ENCODE peak calls at places on chromosome 18, in seven cellular contexts. D is HCT116, B is vagina, P is A549, H is ovary, F is IMR-90, L is stomach. N is an unnamed sample.

GRCh38 chr18:79242246-79242645 is 153.5 kb upstream of the NFATC1 start:
- DNase-seq in B (no peak), L (no peak), P (no peak), F (peak; percentile 4), D (no peak), H (no peak), N (no peak)

GRCh38 chr18:10304853-10305252 is 149.6 kb upstream of the APCDD1 start:
- DNase-seq in P (no peak), B (no peak), F (peak; percentile 79), D (no peak), L (no peak), H (no peak), N (no peak)

GRCh38 chr18:9627642-9628041 is 13.3 kb upstream of the PPP4R1 start:
- DNase-seq in F (peak; percentile 65), L (no peak), D (no peak), H (no peak), B (no peak), P (no peak), N (no peak)

GRCh38 chr18:56645415-56646016 is 5.6 kb upstream of the WDR7 start:
- DNase-seq in F (no peak), H (no peak), P (peak; percentile 9), B (no peak), L (no peak), D (peak; percentile 26), N (peak; percentile 62)

GRCh38 chr18:41767960-41768359 is 187.1 kb upstream of the PIK3C3 start:
- DNase-seq in D (no peak), P (peak; percentile 5), H (no peak), B (no peak), L (no peak), F (peak; percentile 48), N (peak; percentile 2)

GRCh38 chr18:37316468-37316867 is 249.1 kb downstream of the CELF4 start:
- DNase-seq in F (no peak), D (no peak), L (no peak), P (no peak), H (no peak), B (no peak), N (no peak)

GRCh38 chr18:50009772-50010171 is 185.2 kb downstream of the MYO5B start:
- DNase-seq in B (no peak), P (peak; percentile 37), H (no peak), D (peak; percentile 52), F (peak; percentile 5), L (peak; percentile 65), N (peak; percentile 66)

GRCh38 chr18:11005528-11005927 is 143.8 kb downstream of the PIEZO2 start:
- DNase-seq in H (peak; percentile 57), D (no peak), F (peak; percentile 99), P (peak; percentile 36), B (no peak), L (peak; percentile 65), N (no peak)

GRCh38 chr18:56382541-56382940 is 255.9 kb downstream of the TXNL1 start:
- DNase-seq in B (no peak), H (no peak), P (no peak), F (no peak), D (no peak), L (no peak), N (no peak)

GRCh38 chr18:75269140-75269676 is 58.6 kb downstream of the TSHZ1 start:
- DNase-seq in B (no peak), F (no peak), L (no peak), H (no peak), D (no peak), P (no peak), N (no peak)

GRCh38 chr18:50981381-50981780 is 13.5 kb downstream of the ELAC1 start:
- DNase-seq in D (no peak), P (no peak), L (no peak), H (no peak), B (no peak), F (no peak), N (no peak)

GRCh38 chr18:59729781-59730180 is 32.6 kb upstream of the CCBE1 start:
- DNase-seq in H (no peak), B (no peak), D (no peak), P (peak; percentile 43), F (no peak), L (no peak), N (no peak)

GRCh38 chr18:31943895-31944816 is 1.2 kb upstream of the TRAPPC8 start:
- DNase-seq in F (no peak), P (no peak), L (no peak), H (no peak), B (no peak), D (no peak), N (peak; percentile 45)

GRCh38 chr18:74268933-74269620 is 22.7 kb downstream of the CYB5A start:
- DNase-seq in F (no peak), P (no peak), B (no peak), L (no peak), D (no peak), H (no peak), N (no peak)

GRCh38 chr18:62279561-62279960 is 45.5 kb upstream of the TNFRSF11A start:
- DNase-seq in H (no peak), B (no peak), D (no peak), L (no peak), P (no peak), F (no peak), N (no peak)

GRCh38 chr18:64082054-64082453 is 66.8 kb downstream of the LINC00305 start:
- DNase-seq in H (no peak), B (no peak), F (no peak), L (no peak), D (no peak), P (no peak), N (no peak)

GRCh38 chr18:56161604-56162003 is 476.8 kb downstream of the TXNL1 start:
- DNase-seq in H (no peak), L (no peak), P (no peak), B (no peak), F (no peak), D (no peak), N (no peak)

GRCh38 chr18:58223717-58224424 is 179.8 kb downstream of the NEDD4L start:
- DNase-seq in D (peak; percentile 76), P (peak; percentile 86), L (peak; percentile 85), F (peak; percentile 96), H (no peak), B (no peak), N (peak; percentile 59)

GRCh38 chr18:58218111-58218510 is 174.1 kb downstream of the NEDD4L start:
- DNase-seq in B (no peak), D (no peak), L (no peak), F (peak; percentile 30), P (peak; percentile 42), H (no peak), N (no peak)

GRCh38 chr18:58222439-58223125 is 178.6 kb downstream of the NEDD4L start:
- DNase-seq in D (no peak), F (peak; percentile 33), L (no peak), H (no peak), B (no peak), P (no peak), N (no peak)

GRCh38 chr18:58224425-58224750 is 180.4 kb downstream of the NEDD4L start:
- DNase-seq in F (no peak), B (no peak), L (no peak), H (no peak), P (no peak), D (no peak), N (no peak)

DNA sequence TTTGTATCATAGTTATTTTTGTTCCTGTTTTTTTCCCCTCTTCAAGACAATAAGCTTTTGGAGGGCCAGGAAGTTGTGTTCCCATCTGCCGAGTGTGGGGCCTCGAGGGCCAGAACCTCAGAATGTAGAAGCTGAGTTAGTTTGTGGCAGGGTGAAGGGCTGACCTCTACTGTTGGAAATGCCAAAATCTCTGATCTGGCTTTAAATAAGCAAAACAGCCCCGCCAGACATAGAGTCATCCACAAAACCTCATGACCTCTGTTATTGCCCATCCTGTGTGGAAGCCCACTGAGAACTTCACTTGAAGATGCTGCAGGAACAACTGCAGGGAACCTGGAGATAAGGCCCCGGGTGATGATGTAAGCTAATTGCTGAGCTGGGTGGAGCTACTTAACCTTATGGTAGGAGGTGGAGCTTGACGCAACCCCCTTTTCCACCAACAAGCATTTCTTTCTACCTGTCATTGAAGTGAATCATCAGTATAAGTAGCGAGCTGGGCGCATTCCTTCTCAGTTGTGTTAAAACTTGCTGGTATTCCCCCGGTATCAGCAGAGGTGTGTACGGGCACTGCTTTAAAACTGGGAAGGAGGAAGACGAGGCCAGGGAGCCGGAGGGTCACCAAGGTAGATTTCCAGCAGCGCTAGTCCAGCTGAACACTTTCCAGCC is 177.2 kb downstream of the NEDD4L start:
- DNase-seq in F (peak; percentile 53), B (no peak), P (peak; percentile 86), L (peak; percentile 84), D (peak; percentile 90), H (no peak), N (peak; percentile 76)
- TF ChIP-seq POLR2A in F (no peak), B (no peak), P (no peak), L (peak; percentile 84), D (peak; percentile 36), H (no peak), N (no peak)

DNA sequence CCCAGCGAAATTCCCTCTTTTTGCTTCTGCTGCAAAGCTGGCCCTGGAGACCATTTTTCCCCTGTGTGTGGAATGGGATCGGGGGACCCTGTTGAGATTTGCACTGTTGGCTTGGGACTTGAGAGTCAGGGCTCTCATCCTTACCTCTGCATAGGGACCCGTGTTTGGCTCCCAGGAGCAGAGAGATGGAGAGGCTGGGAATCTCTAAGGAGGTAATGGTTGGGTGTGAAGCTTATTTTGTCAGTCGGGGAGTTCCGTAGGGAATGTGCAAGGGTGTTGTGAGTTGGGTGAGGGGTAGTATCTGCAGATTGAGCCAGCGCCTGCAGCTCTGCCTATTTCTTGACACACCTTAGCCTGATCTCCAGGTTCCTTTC is 4.5 kb downstream of the GATA6 start:
- DNase-seq in B (no peak), L (no peak), D (no peak), P (no peak), F (no peak), H (peak; percentile 26), N (no peak)
- TF ChIP-seq POLR2A in B (no peak), L (no peak), D (no peak), P (no peak), F (no peak), H (no peak), N (no peak)

DNA sequence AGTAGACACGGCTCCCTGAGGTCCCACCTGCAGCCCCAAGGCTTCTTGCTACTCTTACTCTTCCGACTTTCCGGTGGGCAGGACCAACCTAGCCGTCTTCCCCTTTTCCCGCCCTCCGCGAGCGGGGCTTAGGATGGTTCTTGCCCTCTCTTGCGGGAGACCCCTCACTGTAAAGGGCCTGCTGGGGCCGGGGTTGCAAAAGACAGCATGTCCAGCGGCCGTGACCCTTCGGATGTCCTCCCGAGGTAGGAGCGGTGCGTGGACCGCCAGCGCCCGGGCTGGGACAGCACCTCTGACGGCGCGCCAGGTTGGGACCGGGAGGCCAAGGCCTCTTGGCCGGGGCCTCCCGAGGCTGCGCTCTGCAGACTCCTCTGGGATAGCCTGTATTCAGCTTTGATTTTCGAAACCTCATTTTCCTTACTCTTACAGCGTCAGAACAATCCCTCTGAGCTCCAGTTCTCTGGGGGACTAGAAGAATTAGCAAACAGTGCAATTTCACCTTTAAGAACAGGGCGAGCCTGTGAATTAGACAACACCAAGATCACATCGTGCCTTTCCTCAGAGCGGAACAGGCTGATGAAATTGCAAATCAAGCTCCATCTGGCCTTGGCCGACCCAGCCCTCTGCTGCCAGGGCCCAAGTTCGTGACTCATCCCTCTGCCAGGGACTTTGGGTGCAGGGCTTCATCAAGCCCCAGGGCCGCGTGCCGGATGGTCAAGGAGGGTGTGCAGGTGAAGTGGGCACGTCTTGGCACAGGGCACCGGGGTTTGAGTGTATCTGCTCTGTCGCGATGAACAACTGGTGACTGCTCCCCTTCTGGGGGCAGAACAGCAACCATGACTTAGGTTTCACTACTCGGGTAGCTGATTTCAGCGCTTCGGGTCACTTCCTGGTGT is 777 bp downstream of the MOCOS start:
- DNase-seq in P (peak; percentile 45), D (peak; percentile 28), H (peak; percentile 68), F (peak; percentile 19), B (no peak), L (peak; percentile 30), N (peak; percentile 67)
- TF ChIP-seq POLR2A in P (no peak), D (no peak), H (no peak), F (no peak), B (no peak), L (no peak), N (no peak)

GRCh38 chr18:47150029-47150823 is at the start of gene HDHD2:
- DNase-seq in H (peak; percentile 84), P (peak; percentile 74), F (peak; percentile 69), L (peak; percentile 80), D (peak; percentile 54), B (no peak), N (peak; percentile 81)
- TF ChIP-seq POLR2A in H (peak; percentile 63), P (peak; percentile 83), F (peak; percentile 66), L (peak; percentile 26), D (peak; percentile 85), B (no peak), N (peak; percentile 78)